ENCODE peak calls at places on chromosomes 16 and 17, in seven cellular contexts. J is fibroblast of lung, B is HCT116, Z is NT2/D1, D is H9, T is IMR-90, V is mesenchymal stem cell. E is an unnamed sample.

GRCh38 chr17:45335721-45336120 is 18.9 kb upstream of the MAP3K14 start:
- DNase-seq in D (peak; percentile 22), V (no peak), T (no peak), Z (no peak), J (no peak), B (no peak), E (no peak)

GRCh38 chr16:53519417-53520091 is 16.5 kb upstream of the AKTIP start:
- DNase-seq in V (no peak), B (no peak), J (no peak), T (no peak), Z (no peak), D (no peak), E (no peak)

GRCh38 chr17:63550816-63551639 is 751 bp downstream of the DCAF7 start:
- DNase-seq in Z (no peak), T (peak; percentile 29), D (peak; percentile 69), B (no peak), V (peak; percentile 76), J (peak; percentile 20), E (no peak)

GRCh38 chr17:66165537-66166123 is 26.3 kb downstream of the CEP112 start:
- DNase-seq in V (peak; percentile 72), D (no peak), Z (peak; percentile 11), B (peak; percentile 58), J (peak; percentile 80), T (peak; percentile 75), E (peak; percentile 53)

GRCh38 chr17:59353106-59353854 is 21.8 kb downstream of the YPEL2 start:
- DNase-seq in B (no peak), Z (no peak), V (no peak), D (no peak), J (no peak), T (no peak), E (no peak)

GRCh38 chr17:48678141-48678971 is 44.0 kb downstream of the PRAC1 start:
- DNase-seq in B (peak; percentile 28), Z (peak; percentile 48), V (peak; percentile 65), J (peak; percentile 21), T (peak; percentile 19), D (peak; percentile 95), E (no peak)

GRCh38 chr17:5580974-5581373 is 3.3 kb downstream of the NLRP1 start:
- DNase-seq in D (no peak), B (no peak), Z (no peak), J (no peak), T (no peak), V (no peak), E (no peak)

GRCh38 chr17:20073056-20073979 is 64.2 kb downstream of the SPECC1 start:
- DNase-seq in J (peak; percentile 40), V (no peak), T (peak; percentile 10), D (no peak), Z (no peak), B (no peak), E (no peak)

GRCh38 chr16:86951831-86952598 is 365.2 kb downstream of the C16orf95 start:
- DNase-seq in D (no peak), V (peak; percentile 96), Z (no peak), T (peak; percentile 99), B (peak; percentile 36), J (peak; percentile 98), E (no peak)

GRCh38 chr16:56589141-56590039 is at the start of gene MT3:
- DNase-seq in T (no peak), Z (no peak), V (no peak), B (no peak), J (no peak), D (peak; percentile 74), E (no peak)

GRCh38 chr17:39527220-39527813 is 66.0 kb downstream of the CDK12 start:
- DNase-seq in D (no peak), V (peak; percentile 30), Z (no peak), J (peak; percentile 15), T (no peak), B (peak; percentile 12), E (no peak)
- H3K9ac ChIP-seq in D (no peak overlapping the region), V (no peak overlapping the region), Z (no peak overlapping the region), J (no peak overlapping the region), T (no peak overlapping the region), B (no peak overlapping the region), E (no peak overlapping the region)

DNA sequence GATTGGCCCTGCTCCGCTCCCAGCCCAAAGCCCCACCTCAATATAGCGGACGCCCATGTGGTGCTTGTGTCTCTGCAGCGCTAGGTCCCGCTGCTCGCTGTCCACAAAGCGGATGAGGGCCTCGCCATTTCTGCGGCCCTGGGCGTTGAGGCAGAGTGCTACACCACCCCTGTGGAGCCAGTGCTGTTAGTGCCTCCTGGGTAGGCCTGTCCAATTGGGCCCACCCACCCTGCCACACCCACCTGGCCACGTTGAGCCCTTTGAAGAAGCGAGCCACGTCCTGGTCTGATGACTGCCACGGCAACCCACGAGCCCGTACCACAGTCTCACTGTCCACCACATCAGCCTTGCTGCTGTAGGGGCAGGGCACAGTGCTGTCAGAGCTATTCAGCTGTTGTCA is 3.6 kb downstream of the ESRP2 start:
- DNase-seq in J (no peak), B (no peak), V (no peak), Z (no peak), D (no peak), T (no peak), E (no peak)
- H3K9ac ChIP-seq in J (no peak overlapping the region), B (no peak overlapping the region), V (no peak overlapping the region), Z (no peak overlapping the region), D (no peak overlapping the region), T (no peak overlapping the region), E (no peak overlapping the region)

GRCh38 chr17:81842725-81843504 is 8.1 kb upstream of the PPP1R27 start:
- DNase-seq in D (no peak), B (no peak), Z (no peak), V (no peak), T (no peak), J (peak; percentile 55), E (no peak)

GRCh38 chr17:81840826-81841778 is 6.3 kb upstream of the PPP1R27 start:
- DNase-seq in T (no peak), V (no peak), Z (no peak), J (no peak), D (no peak), B (no peak), E (no peak)

GRCh38 chr17:81842378-81842724 is 7.5 kb upstream of the PPP1R27 start:
- DNase-seq in V (no peak), T (no peak), D (no peak), B (no peak), Z (no peak), J (no peak), E (no peak)

GRCh38 chr17:81843713-81844326 is 9.0 kb upstream of the PPP1R27 start:
- DNase-seq in Z (no peak), T (no peak), B (no peak), D (no peak), V (no peak), J (no peak), E (no peak)

DNA sequence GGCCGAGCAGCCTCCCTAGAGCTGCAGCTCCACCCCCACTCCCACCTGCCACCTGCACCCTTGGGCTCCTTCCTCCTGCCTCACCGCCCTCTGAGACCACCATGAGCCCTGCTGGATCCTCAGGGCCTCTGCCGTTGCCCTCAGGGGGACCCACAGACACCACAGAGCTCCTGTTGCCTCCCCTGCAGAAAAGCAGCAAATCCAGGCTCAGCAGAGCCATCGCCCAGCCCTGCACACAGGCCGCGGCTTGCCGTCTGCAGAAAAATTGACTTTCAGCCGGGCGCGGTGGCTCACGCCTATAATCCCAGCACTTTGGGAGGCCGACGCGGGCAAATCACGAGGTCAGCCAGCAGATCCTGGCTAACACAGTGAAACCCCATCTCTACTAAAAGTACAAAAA is 7.0 kb upstream of the PPP1R27 start:
- DNase-seq in V (no peak), D (no peak), Z (no peak), J (no peak), B (no peak), T (no peak), E (no peak)
- H3K9ac ChIP-seq in V (no peak overlapping the region), D (no peak overlapping the region), Z (peak overlapping the region; percentile 67), J (no peak overlapping the region), B (no peak overlapping the region), T (no peak overlapping the region), E (no peak overlapping the region)

DNA sequence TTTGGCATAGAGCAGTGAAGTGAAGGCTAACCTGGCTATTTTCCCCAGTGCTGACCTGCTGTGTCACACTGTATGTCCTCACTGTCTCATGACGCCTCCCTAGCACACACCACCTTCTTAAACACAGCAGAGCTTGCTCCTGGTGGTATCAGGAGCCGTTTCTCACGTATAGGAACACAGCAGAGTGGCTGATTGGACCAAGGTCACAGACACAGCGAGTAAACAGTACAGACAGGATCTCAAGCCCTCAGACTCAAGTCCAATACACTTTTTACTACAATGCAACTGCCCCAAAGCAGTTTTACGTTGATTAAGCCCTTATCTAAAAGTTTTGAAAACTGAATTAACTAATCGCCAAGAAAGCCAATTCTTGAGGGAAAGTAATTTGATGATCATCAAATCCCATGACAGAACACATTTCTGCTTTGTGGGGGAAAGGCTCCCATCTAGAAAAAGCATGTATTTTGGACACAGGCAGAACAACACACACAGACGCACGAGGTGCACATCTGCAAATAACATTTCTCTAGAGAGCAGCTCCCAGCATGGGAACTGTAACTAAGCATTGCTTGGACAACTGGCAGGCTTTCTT is 15.2 kb downstream of the ARHGAP17 start:
- DNase-seq in D (no peak), Z (no peak), T (no peak), B (no peak), J (no peak), V (peak; percentile 36), E (no peak)
- H3K9ac ChIP-seq in D (no peak overlapping the region), Z (no peak overlapping the region), T (no peak overlapping the region), B (no peak overlapping the region), J (no peak overlapping the region), V (peak overlapping the region; percentile 51), E (no peak overlapping the region)

DNA sequence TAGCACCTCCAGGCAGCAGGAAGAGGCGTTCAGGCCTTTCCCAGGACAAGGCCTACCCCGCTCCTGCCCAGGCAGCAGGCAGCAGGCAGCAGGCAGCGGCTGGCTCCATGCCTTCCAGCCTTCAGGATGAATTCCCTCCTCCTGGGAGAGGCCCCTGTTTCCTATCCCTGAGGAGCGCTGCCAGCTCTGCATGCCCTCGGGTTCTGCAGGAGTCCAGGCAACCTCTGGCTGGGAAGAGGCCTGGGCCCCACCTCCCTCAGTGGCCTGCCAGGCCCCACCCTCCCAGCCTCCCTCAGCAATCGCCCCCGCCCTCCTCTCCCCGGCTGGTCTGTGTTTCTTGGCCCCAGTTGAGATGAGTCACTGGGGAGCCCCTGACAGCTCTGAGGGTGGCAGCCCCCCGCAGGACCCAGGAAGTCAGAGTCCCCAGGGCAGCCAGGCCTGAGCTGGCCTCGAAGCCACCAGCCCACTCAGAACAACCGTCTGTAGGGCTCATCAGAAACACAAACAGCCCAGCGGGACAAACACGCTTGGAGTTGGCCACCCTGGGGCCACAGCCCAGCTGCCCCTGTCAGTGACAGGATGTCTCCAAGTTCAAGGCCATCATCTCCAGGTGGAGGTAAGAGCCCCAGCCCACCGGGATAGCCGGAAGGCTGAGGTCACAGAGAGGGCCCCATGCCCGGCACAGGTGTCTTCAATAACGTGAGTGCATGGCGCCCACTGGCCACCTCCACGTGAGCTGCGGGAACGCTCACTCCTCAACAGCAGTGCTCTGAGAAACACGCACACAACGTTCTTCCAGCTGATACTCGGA is 39.5 kb upstream of the CIBAR2 start:
- DNase-seq in J (peak; percentile 84), V (peak; percentile 75), D (no peak), Z (no peak), B (no peak), T (peak; percentile 78), E (no peak)
- H3K9ac ChIP-seq in J (no peak overlapping the region), V (peak overlapping the region; percentile 43), D (no peak overlapping the region), Z (peak overlapping the region; percentile 71), B (no peak overlapping the region), T (peak overlapping the region; percentile 65), E (peak overlapping the region; percentile 47)